ENCODE peak calls at places on chromosomes 5 and 9, in nine cellular contexts. N is BJ; K is right cardiac atrium; G is heart right ventricle; P is hepatocyte; O is astrocyte of the spinal cord; A is CD8-positive, alpha-beta T cell; I is MM.1S; U is neural progenitor cell. Q is an unnamed sample.

GRCh38 chr5:172641359-172642045 is 439 bp downstream of the NEURL1B start:
- DNase-seq in O (no peak), I (no peak), U (peak; percentile 68), N (no peak), K (peak; percentile 39), P (no peak), A (no peak), G (peak; percentile 49), Q (no peak)

GRCh38 chr9:102114557-102114956 is 376.1 kb upstream of the GRIN3A start:
- DNase-seq in N (no peak), U (no peak), I (no peak), K (no peak), P (no peak), A (no peak), O (no peak), G (no peak), Q (no peak)

GRCh38 chr5:145531038-145531734 is 304.0 kb downstream of the PRELID2 start:
- DNase-seq in I (no peak), G (no peak), U (no peak), P (peak; percentile 70), A (no peak), O (peak; percentile 82), N (no peak), K (no peak), Q (no peak)

GRCh38 chr5:173625686-173626500 is 9.4 kb upstream of the BOD1 start:
- DNase-seq in I (peak; percentile 26), A (no peak), K (no peak), N (no peak), O (no peak), U (no peak), G (no peak), P (peak; percentile 21), Q (no peak)

GRCh38 chr9:20302229-20302628 is 320.1 kb downstream of the MLLT3 start:
- DNase-seq in N (no peak), A (no peak), K (no peak), U (no peak), I (no peak), O (no peak), G (no peak), P (no peak), Q (no peak)

GRCh38 chr9:70340572-70340971 is 73.9 kb downstream of the KLF9 start:
- DNase-seq in P (peak; percentile 36), O (peak; percentile 55), K (no peak), U (peak; percentile 5), G (no peak), I (no peak), N (peak; percentile 8), A (no peak), Q (no peak)

GRCh38 chr5:138824924-138825863 is 49.9 kb downstream of the LRRTM2 start:
- DNase-seq in I (peak; percentile 32), P (peak; percentile 17), K (peak; percentile 28), G (no peak), U (peak; percentile 25), O (peak; percentile 32), A (no peak), N (no peak), Q (peak; percentile 21)

GRCh38 chr5:50666261-50667078 is at the start of gene PARP8:
- DNase-seq in I (peak; percentile 55), U (peak; percentile 86), A (peak; percentile 35), O (peak; percentile 54), N (no peak), P (peak; percentile 63), K (peak; percentile 53), G (peak; percentile 47), Q (no peak)

GRCh38 chr5:172864747-172865146 is 30.7 kb downstream of the ERGIC1 start:
- DNase-seq in I (no peak), U (no peak), G (no peak), A (no peak), N (no peak), P (no peak), K (no peak), O (no peak), Q (no peak)

GRCh38 chr5:19616821-19617220 is 371.2 kb downstream of the CDH18 start:
- DNase-seq in P (no peak), K (no peak), U (no peak), A (no peak), O (no peak), G (no peak), I (no peak), N (no peak), Q (no peak)

GRCh38 chr5:179610109-179610902 is 13.2 kb downstream of the HNRNPH1 start:
- DNase-seq in P (no peak), G (no peak), K (peak; percentile 56), U (no peak), I (no peak), A (no peak), O (no peak), N (no peak), Q (no peak)

GRCh38 chr9:136631038-136632000 is 31.4 kb upstream of the EGFL7 start:
- DNase-seq in I (peak; percentile 64), G (peak; percentile 86), A (peak; percentile 74), O (peak; percentile 68), N (no peak), P (peak; percentile 87), U (peak; percentile 87), K (peak; percentile 84), Q (peak; percentile 63)

GRCh38 chr9:133129001-133129799 is 8.2 kb upstream of the RALGDS start:
- DNase-seq in N (no peak), I (no peak), G (no peak), P (no peak), A (no peak), U (no peak), O (no peak), K (no peak), Q (no peak)

GRCh38 chr5:165808358-165808757 is 2302.9 kb downstream of the MAT2B start:
- DNase-seq in O (no peak), G (no peak), N (no peak), A (no peak), P (no peak), K (no peak), I (no peak), U (no peak), Q (no peak)

GRCh38 chr5:141845371-141845821 is 32.8 kb downstream of the PCDH1 start:
- DNase-seq in A (no peak), U (peak; percentile 65), O (no peak), I (no peak), G (no peak), P (no peak), N (no peak), K (no peak), Q (peak; percentile 50)

GRCh38 chr5:142976861-142977260 is 206.7 kb downstream of the ARHGAP26 start:
- DNase-seq in O (no peak), P (no peak), U (no peak), N (no peak), A (no peak), G (no peak), K (no peak), I (no peak), Q (no peak)

DNA sequence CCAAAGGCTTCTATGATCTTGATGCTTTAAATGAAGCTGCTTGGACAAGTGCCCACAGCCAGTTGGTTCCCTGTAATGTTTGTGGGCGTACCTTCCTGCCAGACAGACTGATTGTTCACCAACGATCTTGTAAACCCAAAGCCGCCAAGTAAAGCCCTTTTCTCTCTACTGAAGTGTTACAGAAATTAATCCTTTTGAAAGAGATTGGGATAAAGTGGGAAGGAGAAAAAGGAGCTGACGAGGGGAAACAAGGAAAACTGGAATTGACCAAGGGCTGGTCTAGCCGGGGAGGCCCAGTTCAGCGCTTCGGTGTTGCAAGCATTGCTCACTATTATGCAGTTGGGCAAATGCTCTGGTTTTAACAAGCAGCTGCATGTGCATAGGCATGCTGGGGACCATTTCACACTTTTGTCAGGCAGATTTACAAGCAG is 53.2 kb downstream of the ZNF474 start:
- DNase-seq in O (peak; percentile 92), I (no peak), K (peak; percentile 63), N (no peak), G (no peak), P (peak; percentile 50), A (no peak), U (peak; percentile 15), Q (no peak)
- H3K4me3 ChIP-seq in O (peak overlapping the region; percentile 12), I (no peak overlapping the region), K (no peak overlapping the region), N (no peak overlapping the region), G (no peak overlapping the region), P (no peak overlapping the region), A (no peak overlapping the region), U (no peak overlapping the region), Q (no peak overlapping the region)

GRCh38 chr9:92664394-92665152 is 5.4 kb downstream of the IPPK start:
- DNase-seq in I (no peak), U (no peak), K (no peak), P (no peak), N (no peak), O (peak; percentile 10), A (peak; percentile 5), G (no peak), Q (no peak)
- H3K4me3 ChIP-seq in I (no peak overlapping the region), U (no peak overlapping the region), K (no peak overlapping the region), P (no peak overlapping the region), N (no peak overlapping the region), O (no peak overlapping the region), A (no peak overlapping the region), G (no peak overlapping the region), Q (no peak overlapping the region)

DNA sequence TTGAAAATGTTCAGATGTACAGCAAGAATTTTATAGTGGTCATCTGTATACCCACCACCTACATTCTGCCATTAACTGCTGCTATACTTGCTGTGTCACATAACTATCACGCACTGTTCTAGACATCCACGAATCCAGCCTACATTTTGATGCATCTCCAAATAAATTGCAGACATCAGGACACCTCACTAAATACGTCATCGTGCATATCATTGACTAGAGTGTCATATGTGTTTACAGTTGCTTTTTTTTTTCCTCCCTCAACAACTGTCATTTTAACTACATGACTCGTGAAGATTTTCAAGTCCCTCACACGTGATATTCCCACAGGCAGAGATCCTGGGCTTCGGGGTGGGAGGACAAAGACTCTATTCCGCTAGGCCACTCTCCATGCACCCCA is 972 bp downstream of the PCYOX1L start:
- DNase-seq in G (no peak), N (no peak), A (no peak), I (peak; percentile 3), P (no peak), K (no peak), O (no peak), U (no peak), Q (no peak)
- H3K4me3 ChIP-seq in G (no peak overlapping the region), N (no peak overlapping the region), A (peak overlapping the region; percentile 83), I (peak overlapping the region; percentile 89), P (no peak overlapping the region), K (no peak overlapping the region), O (no peak overlapping the region), U (peak overlapping the region; percentile 91), Q (peak overlapping the region; percentile 86)

GRCh38 chr5:80881726-80882125 is 78.4 kb upstream of the RASGRF2 start:
- DNase-seq in G (no peak), P (no peak), I (no peak), N (no peak), K (no peak), A (no peak), O (no peak), U (no peak), Q (no peak)

GRCh38 chr5:80884851-80885697 is 75.1 kb upstream of the RASGRF2 start:
- DNase-seq in G (no peak), N (no peak), A (no peak), P (no peak), U (no peak), I (no peak), K (no peak), O (no peak), Q (no peak)

GRCh38 chr5:80884086-80884813 is 75.9 kb upstream of the RASGRF2 start:
- DNase-seq in I (no peak), P (no peak), O (no peak), U (no peak), A (no peak), N (no peak), G (no peak), K (no peak), Q (no peak)

GRCh38 chr5:80885698-80886000 is 74.5 kb upstream of the RASGRF2 start:
- DNase-seq in G (no peak), P (no peak), U (no peak), A (no peak), K (no peak), N (no peak), O (no peak), I (no peak), Q (no peak)
- H3K4me3 ChIP-seq in G (no peak overlapping the region), P (no peak overlapping the region), U (no peak overlapping the region), A (no peak overlapping the region), K (no peak overlapping the region), N (no peak overlapping the region), O (no peak overlapping the region), I (no peak overlapping the region), Q (no peak overlapping the region)